ENCODE peak calls at places on chromosomes 11 and 22, in four cellular contexts. K is HCT116, Y is H1, B is HepG2. L is an unnamed sample.

GRCh38 chr11:113448311-113448666 is 26.9 kb downstream of the DRD2 start:
- DNase-seq in K (no peak), Y (no peak), B (no peak), L (no peak)

GRCh38 chr11:8356731-8357504 is 93.2 kb upstream of the LMO1 start:
- DNase-seq in K (no peak), Y (no peak), B (no peak), L (no peak)

GRCh38 chr22:32814289-32814865 is 12.9 kb downstream of the TIMP3 start:
- DNase-seq in K (no peak), Y (no peak), B (no peak), L (no peak)

GRCh38 chr11:57100638-57101312 is 81.0 kb upstream of the LRRC55 start:
- DNase-seq in K (no peak), Y (no peak), B (no peak), L (no peak)

GRCh38 chr11:73314121-73314948 is 6.3 kb downstream of the ARHGEF17 start:
- DNase-seq in K (no peak), Y (no peak), B (peak; percentile 95), L (peak; percentile 57)

GRCh38 chr11:134040386-134041297 is 28.2 kb upstream of the JAM3 start:
- DNase-seq in K (no peak), Y (no peak), B (no peak), L (no peak)

GRCh38 chr22:24437091-24437490 is 9.7 kb downstream of the ADORA2A start:
- DNase-seq in K (no peak), Y (no peak), B (no peak), L (no peak)

GRCh38 chr11:121723261-121723741 is 270.5 kb upstream of the SORL1-AS1 start:
- DNase-seq in K (no peak), Y (peak; percentile 58), B (no peak), L (no peak)

GRCh38 chr11:109390752-109391151 is 31.2 kb upstream of the C11orf87 start:
- DNase-seq in K (no peak), Y (no peak), B (no peak), L (peak; percentile 38)

GRCh38 chr11:120324932-120325810 is at the start of gene TLCD5:
- DNase-seq in K (peak; percentile 54), Y (peak; percentile 91), B (peak; percentile 53), L (peak; percentile 86)

GRCh38 chr22:47512617-47513016 is 750.2 kb downstream of the TBC1D22A start:
- DNase-seq in K (no peak), Y (no peak), B (no peak), L (no peak)

GRCh38 chr11:70721006-70721405 is 322.7 kb downstream of the CTTN start:
- DNase-seq in K (no peak), Y (no peak), B (no peak), L (no peak)

GRCh38 chr11:73072935-73073481 is 69.1 kb downstream of the FCHSD2 start:
- DNase-seq in K (no peak), Y (no peak), B (no peak), L (no peak)

GRCh38 chr11:64746486-64746885 is 2.5 kb upstream of the RASGRP2 start:
- DNase-seq in K (no peak), Y (no peak), B (no peak), L (no peak)

GRCh38 chr22:42947211-42947990 is 67.5 kb downstream of the PACSIN2 start:
- DNase-seq in K (peak; percentile 73), Y (no peak), B (peak; percentile 87), L (no peak)

GRCh38 chr11:123302751-123303195 is 107.7 kb upstream of the CLMP start:
- DNase-seq in K (no peak), Y (no peak), B (no peak), L (no peak)

GRCh38 chr22:50008151-50009040 is 4.2 kb downstream of the IL17REL start:
- DNase-seq in K (no peak), Y (peak; percentile 48), B (no peak), L (no peak)

GRCh38 chr11:102438311-102439062 is 14.1 kb downstream of the TMEM123 start:
- DNase-seq in K (no peak), Y (no peak), B (peak; percentile 19), L (no peak)
- H3K36me3 ChIP-seq in K (peaks cover 7% of the 10 kb centered on the region), Y (peaks cover 13% of the 10 kb centered on the region), B (peaks cover 49% of the 10 kb centered on the region), L (peaks cover 10% of the 10 kb centered on the region)

GRCh38 chr11:125871391-125872137 is 15.9 kb upstream of the HYLS1 start:
- DNase-seq in K (peak; percentile 29), Y (peak; percentile 87), B (peak; percentile 57), L (peak; percentile 25)
- TF ChIP-seq ZNF274 in K (no peak), Y (no peak), B (no peak), L (no peak)

GRCh38 chr11:130413383-130414106 is 14.9 kb downstream of the ADAMTS8 start:
- DNase-seq in K (no peak), Y (no peak), B (no peak), L (no peak)
- TF ChIP-seq YY1 in K (no peak), Y (no peak), B (no peak), L (no peak)

GRCh38 chr11:45939836-45940235 is 17.4 kb downstream of the LARGE2 start:
- DNase-seq in K (no peak), Y (no peak), B (no peak), L (no peak)
- H3K36me3 ChIP-seq in K (no peaks in the 10 kb centered on the region), Y (peaks cover 3% of the 10 kb centered on the region), B (peaks cover 22% of the 10 kb centered on the region), L (peaks cover 14% of the 10 kb centered on the region)

GRCh38 chr11:107849791-107850190 is 8.8 kb downstream of the SLC35F2 start:
- DNase-seq in K (no peak), Y (no peak), B (no peak), L (no peak)
- TF ChIP-seq ZNF274 in K (no peak), Y (no peak), B (no peak), L (no peak)

GRCh38 chr11:69646493-69647201 is 5.7 kb downstream of the CCND1 start:
- DNase-seq in K (no peak), Y (no peak), B (no peak), L (no peak)

GRCh38 chr11:69644071-69644961 is 3.4 kb downstream of the CCND1 start:
- DNase-seq in K (no peak), Y (no peak), B (peak; percentile 66), L (no peak)

GRCh38 chr11:69645801-69646492 is 5.0 kb downstream of the CCND1 start:
- DNase-seq in K (no peak), Y (no peak), B (no peak), L (no peak)

GRCh38 chr11:69643646-69644045 is 2.7 kb downstream of the CCND1 start:
- DNase-seq in K (no peak), Y (no peak), B (no peak), L (no peak)

DNA sequence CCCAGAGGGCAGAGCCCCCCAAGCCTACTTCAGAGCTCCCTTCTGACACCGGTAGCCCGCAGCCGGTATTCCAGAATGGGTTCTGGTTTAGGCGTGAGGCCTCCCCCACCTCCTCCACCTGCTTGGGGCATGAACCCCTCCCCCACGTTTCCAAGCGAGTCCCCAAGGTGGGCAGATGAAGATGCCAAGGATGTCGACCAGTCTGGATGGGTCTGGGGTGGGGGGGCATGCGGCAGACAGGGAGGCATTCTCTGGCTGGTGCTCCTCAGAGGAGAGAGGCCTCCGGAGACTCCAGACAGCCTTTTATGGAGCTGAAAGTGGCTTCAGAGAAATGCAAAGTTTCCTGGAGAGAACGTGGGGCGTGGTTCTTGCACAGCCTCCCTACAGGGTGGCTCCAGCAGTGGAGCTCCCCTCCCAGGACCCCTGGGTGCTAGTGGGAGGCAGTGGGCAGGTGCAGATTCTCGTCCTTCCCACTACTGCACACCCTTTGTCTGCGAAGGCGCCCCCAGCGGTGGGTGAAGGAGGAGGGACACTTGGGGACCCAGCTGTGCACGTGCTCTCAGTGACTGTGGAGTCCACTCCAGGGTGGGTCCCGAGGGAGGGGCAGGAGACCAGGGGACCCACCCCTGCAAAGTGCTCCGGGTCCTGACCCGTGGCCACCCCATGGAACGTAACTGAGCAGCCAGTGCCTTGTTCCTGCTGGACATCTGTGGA is 4.2 kb downstream of the CCND1 start:
- DNase-seq in K (no peak), Y (no peak), B (no peak), L (no peak)
- TF ChIP-seq YY1 in K (no peak), Y (no peak), B (no peak), L (no peak)

DNA sequence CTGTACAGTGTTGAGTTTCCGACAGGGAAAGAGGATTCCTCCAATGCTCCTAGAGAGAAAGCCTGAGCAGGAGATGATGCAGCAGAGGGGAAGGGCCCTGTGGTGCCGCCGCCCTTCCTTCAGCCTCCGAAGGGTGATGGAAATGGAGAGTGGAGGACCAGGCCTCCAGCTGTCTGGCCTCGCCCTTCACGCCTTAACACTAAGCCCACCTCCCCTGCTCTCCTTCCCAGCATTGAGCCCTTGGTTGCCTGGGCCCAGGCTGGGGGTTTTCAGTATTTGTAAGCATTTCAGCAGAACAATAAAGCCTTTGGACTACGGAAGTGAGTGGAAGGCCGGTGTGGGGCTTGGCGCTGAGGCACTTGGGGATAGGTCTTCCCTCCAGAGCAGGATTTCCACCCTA is 21.7 kb downstream of the TREH start:
- DNase-seq in K (no peak), Y (no peak), B (no peak), L (no peak)
- H3K36me3 ChIP-seq in K (peaks cover 4% of the 10 kb centered on the region), Y (no peaks in the 10 kb centered on the region), B (peaks cover 7% of the 10 kb centered on the region), L (peaks cover 48% of the 10 kb centered on the region)

DNA sequence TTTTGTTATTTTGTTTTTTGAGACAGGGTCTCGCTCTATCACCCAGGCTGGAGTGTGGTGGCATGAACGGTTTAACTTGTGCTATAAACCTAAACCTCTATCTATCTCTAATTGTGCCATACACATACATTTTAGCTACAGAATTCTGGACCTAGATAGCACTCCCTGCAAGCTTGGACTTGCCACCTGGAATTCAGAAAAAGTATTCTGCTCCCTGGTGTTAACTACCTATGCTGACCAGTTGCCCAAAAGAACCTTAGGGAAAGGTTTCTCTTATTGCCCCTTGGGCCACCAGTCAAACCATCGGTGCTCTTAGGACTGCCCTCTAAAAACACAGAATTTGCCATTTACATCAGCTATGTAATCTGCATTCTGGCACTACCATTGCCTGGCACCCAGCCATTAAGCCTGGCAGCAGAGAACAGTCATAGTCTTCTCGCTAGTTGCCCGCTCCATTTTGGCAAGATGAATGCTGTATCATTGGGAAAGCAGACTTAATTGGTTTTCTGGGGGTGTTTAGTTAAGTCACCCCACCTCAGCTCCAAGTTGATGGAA is 55.3 kb downstream of the ETS1 start:
- DNase-seq in K (no peak), Y (no peak), B (no peak), L (no peak)
- TF ChIP-seq ZNF274 in K (no peak), Y (no peak), B (no peak), L (no peak)

DNA sequence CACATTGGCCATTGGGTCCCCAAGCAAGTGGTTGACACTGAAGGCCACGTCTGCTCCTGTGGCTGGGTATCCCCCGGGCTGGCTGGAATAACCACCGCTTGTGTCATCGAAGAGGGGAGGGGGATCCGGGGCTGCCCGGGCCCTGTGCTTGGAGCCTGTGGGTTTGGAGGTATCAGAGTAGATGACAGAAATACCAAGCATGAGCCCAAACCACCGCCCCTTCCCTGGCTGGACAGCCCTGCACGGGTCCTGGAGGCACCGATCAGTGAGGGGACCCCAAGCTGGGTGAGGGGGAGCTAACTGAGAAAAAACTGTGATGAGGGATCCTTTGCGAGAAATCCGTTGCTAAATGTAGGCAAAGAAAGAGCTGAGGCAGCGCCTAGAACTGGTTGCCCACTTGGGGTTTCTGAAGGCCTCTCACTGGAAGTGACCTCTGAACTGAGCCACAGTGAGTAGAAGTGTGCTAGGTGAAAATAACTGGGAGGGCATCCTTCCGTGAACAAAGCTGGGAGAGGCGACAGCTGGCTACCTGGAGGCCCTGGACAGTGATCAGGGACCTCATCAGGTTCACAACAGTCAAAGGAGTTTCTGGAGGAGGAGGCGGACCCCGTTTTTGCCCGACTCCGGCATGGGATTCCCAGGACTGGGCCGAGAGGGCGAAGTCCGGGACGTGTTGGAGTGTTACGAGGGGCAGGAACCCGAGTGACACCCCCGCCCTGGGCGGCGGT is 641 bp downstream of the YIF1A start:
- DNase-seq in K (no peak), Y (peak; percentile 64), B (peak; percentile 39), L (no peak)
- TF ChIP-seq YY1 in K (no peak), Y (no peak), B (no peak), L (no peak)

L was measured in NT2/D1.